ENCODE peak calls at places on chromosome 7, in five cellular contexts. One of them, this sample, is unnamed.

GRCh38 chr7:29204491-29205281 is 10.1 kb downstream of the CHN2 start:
- DNase-seq in thoracic aorta: no peak
- DNase-seq in heart left ventricle: no peak
- DNase-seq in prostate gland: no peak
- DNase-seq in tibial nerve: no peak
- DNase-seq in this sample: no peak

GRCh38 chr7:746074-747061 is 19.3 kb upstream of the PRKAR1B start:
- DNase-seq in tibial nerve: no peak
- DNase-seq in prostate gland: no peak
- DNase-seq in thoracic aorta: no peak
- DNase-seq in heart left ventricle: no peak
- DNase-seq in this sample: no peak

GRCh38 chr7:50295133-50295532 is 9.4 kb upstream of the IKZF1 start:
- DNase-seq in tibial nerve: no peak
- DNase-seq in prostate gland: no peak
- DNase-seq in thoracic aorta: no peak
- DNase-seq in heart left ventricle: no peak
- DNase-seq in this sample: no peak

GRCh38 chr7:897771-898376 is 21.5 kb downstream of the GET4 start:
- DNase-seq in prostate gland: peak; percentile 41
- DNase-seq in thoracic aorta: no peak
- DNase-seq in tibial nerve: no peak
- DNase-seq in heart left ventricle: peak; percentile 71
- DNase-seq in this sample: no peak

GRCh38 chr7:24756989-24757798 is at the start of gene GSDME:
- DNase-seq in tibial nerve: no peak
- DNase-seq in prostate gland: peak; percentile 17
- DNase-seq in thoracic aorta: no peak
- DNase-seq in heart left ventricle: peak; percentile 73
- DNase-seq in this sample: peak; percentile 57

GRCh38 chr7:5284304-5285281 is 1.9 kb downstream of the SLC29A4 start:
- DNase-seq in tibial nerve: no peak
- DNase-seq in thoracic aorta: no peak
- DNase-seq in prostate gland: no peak
- DNase-seq in heart left ventricle: no peak
- DNase-seq in this sample: peak; percentile 57

GRCh38 chr7:146319625-146320024 is 203.0 kb downstream of the CNTNAP2 start:
- DNase-seq in prostate gland: no peak
- DNase-seq in tibial nerve: no peak
- DNase-seq in heart left ventricle: no peak
- DNase-seq in thoracic aorta: no peak
- DNase-seq in this sample: no peak

GRCh38 chr7:107186242-107186641 is 17.4 kb downstream of the HBP1 start:
- DNase-seq in tibial nerve: no peak
- DNase-seq in thoracic aorta: no peak
- DNase-seq in prostate gland: no peak
- DNase-seq in heart left ventricle: no peak
- DNase-seq in this sample: no peak

GRCh38 chr7:53246974-53247373 is 211.5 kb downstream of the POM121L12 start:
- DNase-seq in thoracic aorta: no peak
- DNase-seq in tibial nerve: no peak
- DNase-seq in heart left ventricle: no peak
- DNase-seq in prostate gland: no peak
- DNase-seq in this sample: no peak

GRCh38 chr7:28205505-28205904 is 24.9 kb upstream of the JAZF1 start:
- DNase-seq in heart left ventricle: no peak
- DNase-seq in thoracic aorta: no peak
- DNase-seq in prostate gland: no peak
- DNase-seq in tibial nerve: no peak
- DNase-seq in this sample: no peak

GRCh38 chr7:48742046-48742445 is 182.3 kb upstream of the CDC14C start:
- DNase-seq in tibial nerve: no peak
- DNase-seq in heart left ventricle: no peak
- DNase-seq in thoracic aorta: no peak
- DNase-seq in prostate gland: no peak
- DNase-seq in this sample: no peak

GRCh38 chr7:17171427-17171826 is 127.0 kb upstream of the AHR start:
- DNase-seq in tibial nerve: no peak
- DNase-seq in thoracic aorta: no peak
- DNase-seq in prostate gland: no peak
- DNase-seq in heart left ventricle: no peak
- DNase-seq in this sample: no peak

GRCh38 chr7:132782777-132783633 is 206.7 kb upstream of the PLXNA4 start:
- DNase-seq in thoracic aorta: no peak
- DNase-seq in prostate gland: no peak
- DNase-seq in heart left ventricle: no peak
- DNase-seq in tibial nerve: no peak
- DNase-seq in this sample: no peak

GRCh38 chr7:20323587-20323986 is 7.1 kb upstream of the ITGB8 start:
- DNase-seq in prostate gland: no peak
- DNase-seq in heart left ventricle: no peak
- DNase-seq in thoracic aorta: no peak
- DNase-seq in tibial nerve: no peak
- DNase-seq in this sample: no peak

GRCh38 chr7:18320971-18321567 is 174.5 kb upstream of the HDAC9 start:
- DNase-seq in prostate gland: no peak
- DNase-seq in thoracic aorta: no peak
- DNase-seq in tibial nerve: no peak
- DNase-seq in heart left ventricle: no peak
- DNase-seq in this sample: no peak

GRCh38 chr7:139115104-139115503 is 5.6 kb upstream of the ZC3HAV1 start:
- DNase-seq in prostate gland: no peak
- DNase-seq in thoracic aorta: no peak
- DNase-seq in tibial nerve: no peak
- DNase-seq in heart left ventricle: no peak
- DNase-seq in this sample: no peak

GRCh38 chr7:127447326-127447945 is 54.9 kb upstream of the ZNF800 start:
- DNase-seq in tibial nerve: no peak
- DNase-seq in heart left ventricle: no peak
- DNase-seq in prostate gland: no peak
- DNase-seq in thoracic aorta: no peak
- DNase-seq in this sample: peak; percentile 61

GRCh38 chr7:138934861-138935260 is 46.3 kb downstream of the KIAA1549 start:
- DNase-seq in tibial nerve: no peak
- DNase-seq in thoracic aorta: no peak
- DNase-seq in prostate gland: no peak
- DNase-seq in heart left ventricle: no peak
- DNase-seq in this sample: no peak

GRCh38 chr7:6691609-6692106 is 15.1 kb downstream of the ZNF12 start:
- DNase-seq in prostate gland: no peak
- DNase-seq in heart left ventricle: no peak
- DNase-seq in tibial nerve: no peak
- DNase-seq in thoracic aorta: no peak
- DNase-seq in this sample: no peak

GRCh38 chr7:142909921-142910521 is 23.5 kb downstream of the TRPV5 start:
- DNase-seq in heart left ventricle: no peak
- DNase-seq in thoracic aorta: no peak
- DNase-seq in tibial nerve: no peak
- DNase-seq in prostate gland: no peak
- DNase-seq in this sample: no peak

GRCh38 chr7:39510738-39511372 is 55.3 kb upstream of the YAE1 start:
- DNase-seq in tibial nerve: no peak
- DNase-seq in thoracic aorta: no peak
- DNase-seq in prostate gland: no peak
- DNase-seq in heart left ventricle: no peak
- DNase-seq in this sample: no peak

GRCh38 chr7:45686441-45687184 is 112.4 kb downstream of the ADCY1 start:
- DNase-seq in prostate gland: no peak
- DNase-seq in heart left ventricle: no peak
- DNase-seq in tibial nerve: no peak
- DNase-seq in thoracic aorta: no peak
- DNase-seq in this sample: peak; percentile 9

GRCh38 chr7:66157060-66157459 is 42.4 kb downstream of the CRCP start:
- DNase-seq in heart left ventricle: no peak
- DNase-seq in tibial nerve: no peak
- DNase-seq in thoracic aorta: no peak
- DNase-seq in prostate gland: no peak
- DNase-seq in this sample: no peak
- H3K27ac ChIP-seq in heart left ventricle: no peak overlapping the region
- H3K27ac ChIP-seq in tibial nerve: no peak overlapping the region
- H3K27ac ChIP-seq in thoracic aorta: no peak overlapping the region
- H3K27ac ChIP-seq in prostate gland: no peak overlapping the region
- H3K27ac ChIP-seq in this sample: no peak overlapping the region

DNA sequence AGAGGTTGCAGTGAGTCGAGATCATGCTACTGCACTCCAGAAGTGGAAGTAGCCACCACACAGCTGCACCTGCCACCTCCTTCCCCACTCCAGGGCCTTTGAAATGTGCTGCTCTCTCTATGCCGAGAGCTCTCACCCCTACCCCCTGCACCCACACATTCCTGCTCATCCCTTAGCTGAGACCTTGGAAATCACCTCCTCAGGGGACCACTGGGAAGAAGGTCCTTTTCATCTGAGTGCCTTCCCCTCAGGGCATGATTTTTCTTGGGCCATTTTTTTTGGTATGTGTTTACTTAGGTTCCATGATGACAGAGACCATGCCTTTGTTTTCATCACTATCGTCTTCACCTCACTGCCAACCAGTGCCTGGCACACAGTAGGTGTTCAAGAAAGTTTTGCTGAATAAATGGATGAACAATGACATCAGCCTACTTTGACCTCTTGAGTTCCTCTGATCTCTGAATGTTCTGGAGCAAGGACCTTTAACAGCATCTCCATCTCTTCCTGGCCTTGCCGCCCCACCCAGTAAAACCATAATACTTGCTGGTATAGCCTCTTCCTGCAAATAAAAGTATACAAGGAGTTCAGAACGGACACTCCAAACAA is 166.6 kb upstream of the KLF14 start:
- DNase-seq in thoracic aorta: no peak
- DNase-seq in tibial nerve: no peak
- DNase-seq in prostate gland: no peak
- DNase-seq in heart left ventricle: no peak
- DNase-seq in this sample: no peak
- H3K4me1 ChIP-seq in thoracic aorta: peaks cover 77% of the 10 kb centered on the region
- H3K4me1 ChIP-seq in tibial nerve: peaks cover 62% of the 10 kb centered on the region
- H3K4me1 ChIP-seq in prostate gland: peaks cover 17% of the 10 kb centered on the region
- H3K4me1 ChIP-seq in heart left ventricle: peaks cover 60% of the 10 kb centered on the region
- H3K4me1 ChIP-seq in this sample: peaks cover 50% of the 10 kb centered on the region

DNA sequence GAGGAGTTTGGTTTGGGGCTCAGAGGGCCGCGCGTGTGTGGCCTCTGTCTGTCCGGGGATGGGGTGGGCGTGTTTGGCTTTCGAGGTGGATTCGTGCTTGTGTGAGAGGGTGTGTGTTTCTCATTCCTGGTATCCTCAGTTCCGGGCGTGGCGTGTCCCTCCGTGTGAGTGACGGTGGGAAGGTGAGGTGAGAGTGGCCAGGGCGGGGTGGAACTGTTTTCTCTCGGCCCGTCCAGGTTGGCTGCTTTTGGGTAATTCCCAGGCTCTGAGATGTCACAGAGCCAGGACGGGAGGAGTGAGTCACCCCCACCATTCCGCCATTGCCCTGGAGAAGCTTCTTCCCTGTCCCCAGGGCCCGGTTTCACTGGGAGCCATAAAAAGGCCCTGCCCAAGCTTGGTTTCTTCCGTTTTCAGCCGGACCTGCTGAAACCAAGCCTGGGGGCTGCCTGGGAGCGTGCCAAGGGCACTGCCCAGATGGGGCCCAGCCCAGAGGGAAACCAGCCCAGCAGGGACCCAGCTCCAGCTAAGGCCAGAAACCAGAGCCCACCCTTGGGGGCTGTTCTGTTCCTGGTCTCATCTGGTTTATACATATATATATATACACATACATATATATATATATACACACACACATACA is 21.2 kb upstream of the CLDN4 start:
- DNase-seq in prostate gland: no peak
- DNase-seq in thoracic aorta: no peak
- DNase-seq in tibial nerve: no peak
- DNase-seq in heart left ventricle: no peak
- DNase-seq in this sample: no peak
- H3K27ac ChIP-seq in prostate gland: no peak overlapping the region
- H3K27ac ChIP-seq in thoracic aorta: no peak overlapping the region
- H3K27ac ChIP-seq in tibial nerve: no peak overlapping the region
- H3K27ac ChIP-seq in heart left ventricle: no peak overlapping the region
- H3K27ac ChIP-seq in this sample: no peak overlapping the region

GRCh38 chr7:105012503-105013282 is 1.3 kb upstream of the KMT2E start:
- DNase-seq in prostate gland: peak; percentile 99
- DNase-seq in tibial nerve: peak; percentile 99
- DNase-seq in thoracic aorta: peak; percentile 98
- DNase-seq in heart left ventricle: peak; percentile 99
- DNase-seq in this sample: peak; percentile 99

GRCh38 chr7:105013283-105013817 is 655 bp upstream of the KMT2E start:
- DNase-seq in tibial nerve: peak; percentile 88
- DNase-seq in heart left ventricle: peak; percentile 97
- DNase-seq in prostate gland: peak; percentile 90
- DNase-seq in thoracic aorta: peak; percentile 75
- DNase-seq in this sample: peak; percentile 91

GRCh38 chr7:105010538-105011523 is 3.2 kb upstream of the KMT2E start:
- DNase-seq in tibial nerve: no peak
- DNase-seq in thoracic aorta: no peak
- DNase-seq in heart left ventricle: no peak
- DNase-seq in prostate gland: no peak
- DNase-seq in this sample: no peak

GRCh38 chr7:105009667-105010537 is 4.1 kb upstream of the KMT2E start:
- DNase-seq in prostate gland: no peak
- DNase-seq in tibial nerve: no peak
- DNase-seq in heart left ventricle: no peak
- DNase-seq in thoracic aorta: no peak
- DNase-seq in this sample: no peak

DNA sequence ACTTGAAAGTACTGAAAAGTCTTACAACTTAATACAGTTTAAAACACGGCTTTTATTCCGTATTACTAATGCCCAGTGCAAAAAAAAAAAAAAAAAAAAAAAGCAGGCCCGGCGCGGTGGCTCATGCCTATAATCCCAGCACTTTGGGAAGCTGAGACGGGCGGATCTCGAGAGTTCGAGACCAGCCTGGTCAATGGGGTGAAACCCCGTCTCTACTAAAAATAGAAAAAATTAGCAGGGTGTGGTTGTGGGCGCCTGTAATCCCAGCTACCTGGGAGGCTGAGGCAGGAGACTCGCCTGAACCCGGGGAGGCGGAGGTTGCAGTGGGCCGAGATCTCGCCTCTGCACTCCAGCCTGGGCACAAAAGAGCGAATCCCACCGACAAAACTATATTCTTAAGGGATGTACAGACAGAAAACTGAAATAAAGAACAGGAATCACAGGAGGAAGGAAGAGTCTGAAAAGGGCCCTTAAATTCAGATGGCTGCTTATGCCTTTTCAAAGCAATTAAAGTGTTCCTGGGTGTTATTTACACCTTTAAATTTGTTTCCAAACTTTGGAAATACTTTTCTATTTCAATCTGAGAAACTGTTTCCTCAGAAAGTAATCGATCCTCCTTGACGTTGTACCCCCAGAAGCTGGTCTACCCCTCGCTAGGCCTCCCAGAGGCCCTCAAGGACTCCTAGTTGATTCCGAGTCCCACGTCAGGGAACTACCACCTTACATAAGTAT is 2.1 kb upstream of the KMT2E start:
- DNase-seq in prostate gland: no peak
- DNase-seq in thoracic aorta: no peak
- DNase-seq in heart left ventricle: peak; percentile 38
- DNase-seq in tibial nerve: no peak
- DNase-seq in this sample: peak; percentile 38
- H3K4me1 ChIP-seq in prostate gland: peaks cover 3% of the 10 kb centered on the region
- H3K4me1 ChIP-seq in thoracic aorta: peaks cover 27% of the 10 kb centered on the region
- H3K4me1 ChIP-seq in heart left ventricle: peaks cover 39% of the 10 kb centered on the region
- H3K4me1 ChIP-seq in tibial nerve: peaks cover 25% of the 10 kb centered on the region
- H3K4me1 ChIP-seq in this sample: peaks cover 22% of the 10 kb centered on the region